ENCODE peak calls at places on chromosomes 12 and 14, in four cellular contexts. M is hepatocyte, F is thoracic aorta, S is D721Med. I is an unnamed sample.
A peak's percentile ranks its signal among the peaks of the same experiment; 100 is the strongest.

GRCh38 chr12:69527506-69528272 is 57.5 kb downstream of the FRS2 start:
- DNase-seq in M (peak; percentile 14), F (no peak), S (no peak), I (no peak)

GRCh38 chr12:68559984-68560822 is 50.5 kb upstream of the RAP1B start:
- DNase-seq in S (no peak), M (no peak), F (no peak), I (no peak)

GRCh38 chr14:56905282-56905681 is 95.0 kb upstream of the OTX2 start:
- DNase-seq in M (no peak), S (no peak), F (no peak), I (no peak)

GRCh38 chr14:91415794-91416743 is 1.6 kb downstream of the CCDC88C start:
- DNase-seq in S (no peak), F (no peak), M (no peak), I (no peak)

GRCh38 chr12:53798575-53798974 is 46.8 kb upstream of the CISTR start:
- DNase-seq in M (no peak), S (no peak), F (no peak), I (peak; percentile 86)

GRCh38 chr12:78966062-78966461 is 101.5 kb downstream of the SYT1 start:
- DNase-seq in F (no peak), S (no peak), M (no peak), I (no peak)

GRCh38 chr12:11718768-11719253 is 69.3 kb downstream of the ETV6 start:
- DNase-seq in M (no peak), F (no peak), S (no peak), I (no peak)

GRCh38 chr12:84542289-84542688 is 370.3 kb downstream of the SLC6A15 start:
- DNase-seq in S (no peak), M (no peak), F (no peak), I (no peak)

GRCh38 chr14:103882503-103883262 is 35.3 kb upstream of the PPP1R13B start:
- DNase-seq in S (no peak), F (no peak), M (no peak), I (no peak)

GRCh38 chr14:64928239-64929002 is 14.1 kb downstream of the GPX2 start:
- DNase-seq in M (no peak), S (no peak), F (no peak), I (no peak)

GRCh38 chr12:89707623-89707991 is 1.0 kb downstream of the ATP2B1 start:
- DNase-seq in S (no peak), M (peak; percentile 49), F (no peak), I (peak; percentile 8)

GRCh38 chr14:37464192-37464858 is 130.7 kb downstream of the FOXA1 start:
- DNase-seq in S (no peak), F (no peak), M (no peak), I (no peak)

GRCh38 chr12:40911676-40912075 is 219.4 kb downstream of the CNTN1 start:
- DNase-seq in S (no peak), M (no peak), F (no peak), I (no peak)

GRCh38 chr14:56482306-56482705 is 97.3 kb upstream of the TMEM260 start:
- DNase-seq in M (peak; percentile 22), F (no peak), S (no peak), I (peak; percentile 37)

GRCh38 chr14:105118646-105119409 is 49.7 kb downstream of the JAG2 start:
- DNase-seq in S (no peak), F (no peak), M (peak; percentile 41), I (peak; percentile 70)

GRCh38 chr12:88628856-88629509 is 48.7 kb upstream of the KITLG start:
- DNase-seq in M (peak; percentile 9), S (no peak), F (no peak), I (no peak)

GRCh38 chr14:22338381-22338780 is 250.6 kb downstream of the DAD1 start:
- DNase-seq in S (no peak), M (no peak), F (no peak), I (no peak)

GRCh38 chr12:46661161-46661845 is 164.5 kb downstream of the SLC38A4 start:
- DNase-seq in S (no peak), F (no peak), M (peak; percentile 75), I (peak; percentile 17)

GRCh38 chr12:3005736-3006135 is 46.5 kb downstream of the TEAD4 start:
- DNase-seq in S (no peak), M (no peak), F (no peak), I (no peak)

GRCh38 chr12:92324849-92325500 is 179.3 kb upstream of the BTG1 start:
- DNase-seq in M (no peak), F (no peak), S (no peak), I (no peak)

GRCh38 chr12:47860279-47860841 is 40.7 kb upstream of the HDAC7 start:
- DNase-seq in F (no peak), S (no peak), M (no peak), I (no peak)

GRCh38 chr12:40039598-40039997 is 66.3 kb downstream of the SLC2A13 start:
- DNase-seq in S (no peak), F (no peak), M (no peak), I (no peak)

GRCh38 chr14:42027271-42027670 is 420.6 kb downstream of the LRFN5 start:
- DNase-seq in M (no peak), S (no peak), F (no peak), I (no peak)

GRCh38 chr12:105036937-105037649 is 47.2 kb downstream of the ALDH1L2 start:
- DNase-seq in F (no peak), S (no peak), M (no peak), I (no peak)

GRCh38 chr12:78038986-78039385 is 208.3 kb downstream of the NAV3 start:
- DNase-seq in F (no peak), S (no peak), M (no peak), I (no peak)

GRCh38 chr14:104252256-104253215 is 114.1 kb downstream of the KIF26A start:
- DNase-seq in S (no peak), F (no peak), M (no peak), I (no peak)

GRCh38 chr12:8947737-8948136 is 1.7 kb downstream of the M6PR start:
- DNase-seq in S (no peak), M (no peak), F (no peak), I (no peak)

DNA sequence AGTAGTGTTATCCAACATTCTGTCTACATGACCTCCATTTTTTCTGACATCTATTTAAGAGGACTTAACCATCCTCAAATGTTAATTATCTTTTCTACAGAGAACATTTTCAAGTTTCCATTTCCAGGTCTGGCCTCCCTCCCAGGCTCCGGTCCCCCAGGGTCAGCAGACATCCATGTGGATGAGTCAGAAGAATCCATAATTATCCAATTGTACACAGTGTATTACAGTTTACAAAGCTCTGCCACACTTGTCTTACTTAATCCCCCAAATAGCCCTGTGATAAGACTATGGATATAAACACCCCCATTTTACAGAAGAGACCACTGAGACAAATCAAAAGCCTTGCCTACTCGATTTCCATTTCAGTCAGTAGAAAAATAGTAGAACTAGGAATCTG is 65.0 kb downstream of the SLC8A3 start:
- DNase-seq in M (no peak), S (no peak), F (no peak), I (no peak)
- TF ChIP-seq CTCF in M (no peak), S (no peak), F (no peak), I (no peak)

DNA sequence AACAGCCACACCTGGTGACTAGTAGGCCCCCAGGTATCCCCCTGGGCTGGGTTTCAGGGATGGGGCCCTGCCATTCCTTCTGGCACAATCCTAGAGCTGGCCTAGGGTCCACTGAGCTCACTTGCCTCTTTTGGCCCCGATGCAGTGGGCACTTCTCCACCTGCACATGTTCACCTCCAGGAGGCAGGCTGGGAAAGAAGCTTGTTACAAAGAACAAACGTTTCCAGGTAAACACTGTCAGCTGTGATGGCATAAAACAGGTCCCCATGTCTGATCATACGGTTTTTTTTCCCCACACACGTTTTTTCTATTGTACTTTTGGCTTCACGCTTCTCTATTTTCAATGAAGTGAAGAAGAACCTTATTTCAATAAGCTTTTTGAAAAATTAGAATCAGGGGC is 15.8 kb upstream of the HVCN1 start:
- DNase-seq in S (no peak), M (peak; percentile 55), F (no peak), I (peak; percentile 62)
- TF ChIP-seq CTCF in S (no peak), M (peak; percentile 38), F (no peak), I (no peak)

GRCh38 chr12:124098101-124098757 is 125.2 kb downstream of the ZNF664 start:
- DNase-seq in M (no peak), S (no peak), F (no peak), I (no peak)
- TF ChIP-seq CTCF in M (no peak), S (no peak), F (no peak), I (no peak)

DNA sequence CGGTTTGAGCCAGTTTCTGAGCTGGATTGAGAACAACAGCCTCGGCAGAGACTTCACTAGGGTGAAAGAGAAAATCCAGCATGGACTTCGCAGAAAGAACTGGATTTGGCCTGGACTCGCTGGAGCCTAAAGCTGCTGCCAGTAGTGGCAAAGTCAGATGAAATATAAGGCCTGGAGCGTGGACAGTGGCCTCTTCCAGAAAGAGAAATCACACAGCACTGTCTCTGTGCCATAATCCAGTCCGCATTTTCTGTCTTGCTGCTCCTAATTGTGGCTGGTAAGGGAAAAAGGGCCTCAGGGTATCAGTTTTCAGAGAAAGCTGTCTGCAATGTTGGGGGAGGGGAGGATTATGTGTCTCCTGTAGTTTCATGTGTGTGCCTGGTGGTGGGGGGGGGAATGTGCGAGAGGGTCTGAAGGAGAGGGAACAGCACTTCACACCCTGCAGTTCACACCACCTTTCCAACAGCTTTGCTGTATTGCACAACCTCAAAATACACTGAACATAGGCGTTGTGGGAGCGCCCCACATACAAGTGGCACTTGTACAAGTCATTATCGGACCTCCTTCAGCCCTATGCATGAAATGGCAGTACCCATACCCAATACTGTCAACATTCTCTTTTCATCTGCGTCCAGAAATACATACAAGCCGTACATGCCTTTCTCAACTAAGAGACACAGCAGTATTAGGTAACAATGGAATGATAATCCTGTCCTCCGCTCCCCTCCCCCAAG is 107.6 kb upstream of the ATF7IP start:
- DNase-seq in M (peak; percentile 95), S (no peak), F (no peak), I (peak; percentile 95)
- TF ChIP-seq CTCF in M (no peak), S (no peak), F (no peak), I (no peak)

DNA sequence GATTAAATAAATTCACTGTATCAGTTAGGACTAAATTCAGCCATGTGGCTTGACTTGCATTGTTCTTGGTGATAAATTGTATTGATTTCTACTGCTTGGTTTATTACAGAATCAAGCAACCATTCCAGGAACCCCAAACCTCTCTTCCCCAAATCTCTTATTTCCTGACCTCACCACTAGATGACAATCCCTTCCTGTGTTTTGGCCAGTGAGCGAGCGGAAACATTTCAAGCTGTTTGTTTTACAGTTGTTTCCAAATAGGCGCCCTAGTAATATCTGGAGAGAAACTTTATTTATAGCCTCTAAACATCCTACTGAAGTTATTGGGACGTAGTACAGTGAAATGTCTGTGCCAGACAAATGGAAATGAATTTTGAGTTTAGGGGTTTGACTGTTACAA is 161.1 kb downstream of the SNAPC1 start:
- DNase-seq in S (no peak), F (no peak), M (no peak), I (no peak)
- TF ChIP-seq CTCF in S (peak; percentile 22), F (no peak), M (peak; percentile 41), I (no peak)

I was measured in Calu3.